ENCODE peak calls at places on chromosome 13, in eight cellular contexts. T is CD8-positive, alpha-beta memory T cell; P is midbrain; S is hippocampal formation; C is A549; L is SW 1271; K is IMR-90; D is GDM1. Q is an unnamed sample.

GRCh38 chr13:80889829-80890228 is 548.9 kb upstream of the SPRY2 start:
- DNase-seq in T (no peak), P (no peak), S (no peak), C (no peak), L (no peak), K (no peak), D (no peak), Q (no peak)

GRCh38 chr13:35763805-35764170 is 287.3 kb upstream of the MAB21L1 start:
- DNase-seq in T (no peak), P (no peak), S (no peak), C (no peak), L (no peak), K (no peak), D (no peak), Q (no peak)

GRCh38 chr13:106096661-106097092 is 438.8 kb downstream of the EFNB2 start:
- DNase-seq in T (no peak), P (no peak), S (no peak), C (peak; percentile 45), L (no peak), K (no peak), D (no peak), Q (no peak)

GRCh38 chr13:27522847-27523246 is 72.5 kb upstream of the MTIF3 start:
- DNase-seq in T (no peak), P (no peak), S (no peak), C (no peak), L (no peak), K (no peak), D (peak; percentile 56), Q (no peak)

GRCh38 chr13:51883226-51883600 is 21.4 kb downstream of the CCDC70 start:
- DNase-seq in T (no peak), P (no peak), S (no peak), C (no peak), L (no peak), K (no peak), D (no peak), Q (no peak)

GRCh38 chr13:91296011-91296410 is 51.5 kb upstream of the MIR17HG start:
- DNase-seq in T (no peak), P (no peak), S (no peak), C (no peak), L (no peak), K (no peak), D (no peak), Q (no peak)

GRCh38 chr13:91576590-91576989 is 178.2 kb downstream of the GPC5 start:
- DNase-seq in T (no peak), P (no peak), S (no peak), C (peak; percentile 3), L (no peak), K (no peak), D (no peak), Q (peak; percentile 32)

GRCh38 chr13:72205773-72206172 is 338.8 kb upstream of the DACH1 start:
- DNase-seq in T (no peak), P (no peak), S (no peak), C (no peak), L (no peak), K (no peak), D (no peak), Q (no peak)

GRCh38 chr13:25678398-25678797 is 306.6 kb downstream of the ATP8A2 start:
- DNase-seq in T (peak; percentile 2), P (no peak), S (no peak), C (no peak), L (peak; percentile 2), K (no peak), D (no peak), Q (no peak)

GRCh38 chr13:35210234-35210633 is 266.3 kb downstream of the MAB21L1 start:
- DNase-seq in T (no peak), P (no peak), S (no peak), C (no peak), L (no peak), K (no peak), D (no peak), Q (peak; percentile 5)

GRCh38 chr13:112898786-112899617 is 70.0 kb upstream of the MCF2L start:
- DNase-seq in T (no peak), P (no peak), S (no peak), C (no peak), L (no peak), K (no peak), D (no peak), Q (no peak)

GRCh38 chr13:43180036-43180660 is 156.8 kb downstream of the DNAJC15 start:
- DNase-seq in T (no peak), P (no peak), S (no peak), C (no peak), L (no peak), K (no peak), D (no peak), Q (no peak)

GRCh38 chr13:43981512-43982301 is 102.0 kb downstream of the LACC1 start:
- DNase-seq in T (no peak), P (no peak), S (no peak), C (no peak), L (no peak), K (no peak), D (no peak), Q (no peak)

GRCh38 chr13:101211261-101211660 is 205.0 kb downstream of the NALCN start:
- DNase-seq in T (no peak), P (no peak), S (no peak), C (peak; percentile 38), L (peak; percentile 75), K (peak; percentile 72), D (no peak), Q (no peak)

GRCh38 chr13:90943961-90944360 is 403.5 kb upstream of the MIR17HG start:
- DNase-seq in T (no peak), P (no peak), S (no peak), C (no peak), L (no peak), K (no peak), D (no peak), Q (peak; percentile 32)

GRCh38 chr13:111184685-111185401 is 69.7 kb downstream of the ARHGEF7 start:
- DNase-seq in T (peak; percentile 69), P (no peak), S (no peak), C (no peak), L (no peak), K (no peak), D (no peak), Q (no peak)

GRCh38 chr13:32846020-32846451 is 170.2 kb upstream of the KL start:
- DNase-seq in T (no peak), P (no peak), S (no peak), C (no peak), L (no peak), K (no peak), D (no peak), Q (no peak)